ENCODE peak calls at places on chromosome 2, in nine cellular contexts. K, N, T, V, Q, B, J, C and E are unnamed samples.

GRCh38 chr2:46648141-46648742 is 168.9 kb downstream of the TMEM247 start:
- DNase-seq in C (no peak), K (no peak), T (peak; percentile 42), Q (no peak), V (no peak), B (no peak), J (no peak), N (no peak), E (no peak)

GRCh38 chr2:159035790-159036411 is 67.5 kb downstream of the TANC1 start:
- DNase-seq in B (peak; percentile 26), J (no peak), T (peak; percentile 41), K (peak; percentile 40), Q (no peak), V (peak; percentile 9), N (no peak), C (no peak), E (no peak)

GRCh38 chr2:205060269-205060668 is 515.0 kb downstream of the PARD3B start:
- DNase-seq in Q (no peak), C (no peak), N (no peak), V (no peak), B (no peak), K (peak; percentile 10), T (peak; percentile 49), J (no peak), E (no peak)

GRCh38 chr2:10534514-10535250 is 86.6 kb upstream of the ODC1 start:
- DNase-seq in Q (no peak), J (no peak), N (no peak), K (no peak), V (no peak), B (no peak), T (peak; percentile 19), C (no peak), E (no peak)

GRCh38 chr2:150585221-150585971 is 97.9 kb upstream of the RND3 start:
- DNase-seq in K (no peak), Q (no peak), T (peak; percentile 26), J (no peak), V (no peak), N (no peak), C (no peak), B (no peak), E (no peak)

GRCh38 chr2:23268467-23269263 is 116.3 kb upstream of the KLHL29 start:
- DNase-seq in B (no peak), V (no peak), C (no peak), T (no peak), N (no peak), J (no peak), K (peak; percentile 62), Q (no peak), E (no peak)

GRCh38 chr2:39154944-39155343 is 34.1 kb upstream of the SOS1 start:
- DNase-seq in T (no peak), C (no peak), N (no peak), V (no peak), Q (no peak), J (no peak), B (no peak), K (no peak), E (no peak)

GRCh38 chr2:75238670-75239330 is 39.5 kb upstream of the TACR1 start:
- DNase-seq in T (peak; percentile 85), B (no peak), K (no peak), N (no peak), Q (no peak), C (no peak), J (no peak), V (no peak), E (no peak)

GRCh38 chr2:123915380-123915779 is 109.7 kb upstream of the CNTNAP5 start:
- DNase-seq in K (no peak), B (no peak), N (no peak), C (no peak), V (no peak), T (no peak), Q (no peak), J (no peak), E (no peak)

GRCh38 chr2:146927080-146927714 is 917.6 kb upstream of the ACVR2A start:
- DNase-seq in B (peak; percentile 59), T (peak; percentile 86), N (peak; percentile 66), K (peak; percentile 22), C (no peak), J (peak; percentile 40), V (peak; percentile 65), Q (peak; percentile 57), E (peak; percentile 23)

GRCh38 chr2:197209742-197210408 is 100.7 kb downstream of the ANKRD44 start:
- DNase-seq in Q (no peak), V (no peak), J (no peak), B (no peak), N (no peak), T (no peak), C (peak; percentile 64), K (peak; percentile 57), E (no peak)

GRCh38 chr2:216283038-216283900 is 89.0 kb downstream of the MARCHF4 start:
- DNase-seq in C (peak; percentile 19), V (peak; percentile 69), K (no peak), B (no peak), J (peak; percentile 44), N (no peak), T (peak; percentile 9), Q (peak; percentile 65), E (no peak)